ENCODE peak calls at places on chromosomes 2 and 18, in ten cellular contexts. O, U, A, H, Q, B, I, K, X and V are unnamed samples.

GRCh38 chr2:222364280-222364895 is 60.0 kb upstream of the SGPP2 start:
- DNase-seq in I (no peak), O (no peak), A (no peak), K (no peak), X (no peak), U (no peak), Q (no peak), H (no peak), B (no peak), V (no peak)

GRCh38 chr2:39568561-39569006 is 97.1 kb upstream of the TMEM178A start:
- DNase-seq in O (no peak), K (peak), X (no peak), Q (peak), B (no peak), H (peak), I (peak), A (no peak), U (no peak), V (no peak)

GRCh38 chr18:10518595-10519273 is 7.1 kb upstream of the NAPG start:
- DNase-seq in O (peak), H (peak), K (no peak), B (peak), I (no peak), A (no peak), U (no peak), X (no peak), Q (no peak), V (peak)

GRCh38 chr18:23871410-23871809 is 143.1 kb upstream of the TTC39C start:
- DNase-seq in H (peak), A (no peak), U (peak), I (no peak), Q (no peak), K (no peak), X (peak), B (no peak), O (no peak), V (peak)

GRCh38 chr2:217669831-217670230 is 333.0 kb downstream of the TNS1 start:
- DNase-seq in B (no peak), O (no peak), X (no peak), I (no peak), H (no peak), U (no peak), A (no peak), K (no peak), Q (no peak), V (no peak)

GRCh38 chr18:49849331-49850217 is 36.2 kb upstream of the ACAA2 start:
- DNase-seq in O (peak), H (peak), U (no peak), Q (peak), X (no peak), I (no peak), B (no peak), K (peak), A (peak), V (peak)

GRCh38 chr2:156883828-156884615 is 373.5 kb upstream of the GALNT5 start:
- DNase-seq in B (no peak), O (peak), Q (peak), I (no peak), H (peak), A (no peak), X (no peak), K (no peak), U (no peak), V (peak)

GRCh38 chr2:37377187-37377532 is 32.7 kb downstream of the QPCT start:
- DNase-seq in O (no peak), U (no peak), I (no peak), K (no peak), B (no peak), Q (peak), X (no peak), A (no peak), H (no peak), V (no peak)